ENCODE peak calls at places on chromosome 22, in ten cellular contexts. One of them, this sample, is unnamed.

GRCh38 chr22:39937881-39938280 is 22.3 kb upstream of the TMA7B start:
- DNase-seq in H1: no peak
- DNase-seq in choroid plexus epithelial cell: no peak
- DNase-seq in right atrium auricular region: no peak
- DNase-seq in activated CD4-positive, alpha-beta T cell treated with anti-CD3 and anti-CD28 coated beads, Interleukin-2, amount 50 U/mL, for 1 hour: no peak
- DNase-seq in germinal center: no peak
- DNase-seq in fibroblast of lung: no peak
- DNase-seq in LoVo: no peak
- DNase-seq in NCI-H187: no peak
- DNase-seq in T-helper 1 cell: no peak
- DNase-seq in this sample: no peak

GRCh38 chr22:42688241-42688913 is 32.3 kb downstream of the A4GALT start:
- DNase-seq in H1: no peak
- DNase-seq in choroid plexus epithelial cell: peak; percentile 96
- DNase-seq in right atrium auricular region: peak; percentile 97
- DNase-seq in activated CD4-positive, alpha-beta T cell treated with anti-CD3 and anti-CD28 coated beads, Interleukin-2, amount 50 U/mL, for 1 hour: no peak
- DNase-seq in germinal center: no peak
- DNase-seq in fibroblast of lung: peak; percentile 98
- DNase-seq in LoVo: no peak
- DNase-seq in NCI-H187: peak; percentile 42
- DNase-seq in T-helper 1 cell: no peak
- DNase-seq in this sample: peak; percentile 97

GRCh38 chr22:35131423-35132050 is 65.6 kb downstream of the ISX start:
- DNase-seq in H1: no peak
- DNase-seq in choroid plexus epithelial cell: no peak
- DNase-seq in right atrium auricular region: no peak
- DNase-seq in activated CD4-positive, alpha-beta T cell treated with anti-CD3 and anti-CD28 coated beads, Interleukin-2, amount 50 U/mL, for 1 hour: no peak
- DNase-seq in germinal center: no peak
- DNase-seq in fibroblast of lung: no peak
- DNase-seq in LoVo: no peak
- DNase-seq in NCI-H187: no peak
- DNase-seq in T-helper 1 cell: no peak
- DNase-seq in this sample: no peak

GRCh38 chr22:50678218-50678650 is 5.6 kb downstream of the SHANK3 start:
- DNase-seq in H1: no peak
- DNase-seq in choroid plexus epithelial cell: no peak
- DNase-seq in right atrium auricular region: peak; percentile 34
- DNase-seq in activated CD4-positive, alpha-beta T cell treated with anti-CD3 and anti-CD28 coated beads, Interleukin-2, amount 50 U/mL, for 1 hour: no peak
- DNase-seq in germinal center: no peak
- DNase-seq in fibroblast of lung: no peak
- DNase-seq in LoVo: no peak
- DNase-seq in NCI-H187: no peak
- DNase-seq in T-helper 1 cell: no peak
- DNase-seq in this sample: no peak

GRCh38 chr22:21762712-21763581 is 27.4 kb upstream of the YPEL1 start:
- DNase-seq in H1: no peak
- DNase-seq in choroid plexus epithelial cell: peak; percentile 33
- DNase-seq in right atrium auricular region: no peak
- DNase-seq in activated CD4-positive, alpha-beta T cell treated with anti-CD3 and anti-CD28 coated beads, Interleukin-2, amount 50 U/mL, for 1 hour: peak; percentile 11
- DNase-seq in germinal center: no peak
- DNase-seq in fibroblast of lung: no peak
- DNase-seq in LoVo: no peak
- DNase-seq in NCI-H187: no peak
- DNase-seq in T-helper 1 cell: no peak
- DNase-seq in this sample: no peak

GRCh38 chr22:50313600-50313999 is 6.2 kb upstream of the PLXNB2 start:
- DNase-seq in H1: no peak
- DNase-seq in choroid plexus epithelial cell: no peak
- DNase-seq in right atrium auricular region: no peak
- DNase-seq in activated CD4-positive, alpha-beta T cell treated with anti-CD3 and anti-CD28 coated beads, Interleukin-2, amount 50 U/mL, for 1 hour: no peak
- DNase-seq in germinal center: no peak
- DNase-seq in fibroblast of lung: no peak
- DNase-seq in LoVo: no peak
- DNase-seq in NCI-H187: no peak
- DNase-seq in T-helper 1 cell: no peak
- DNase-seq in this sample: no peak

GRCh38 chr22:17266261-17266971 is 47.2 kb upstream of the ADA2 start:
- DNase-seq in H1: no peak
- DNase-seq in choroid plexus epithelial cell: peak; percentile 33
- DNase-seq in right atrium auricular region: no peak
- DNase-seq in activated CD4-positive, alpha-beta T cell treated with anti-CD3 and anti-CD28 coated beads, Interleukin-2, amount 50 U/mL, for 1 hour: no peak
- DNase-seq in germinal center: no peak
- DNase-seq in fibroblast of lung: no peak
- DNase-seq in LoVo: peak; percentile 82
- DNase-seq in NCI-H187: peak; percentile 55
- DNase-seq in T-helper 1 cell: no peak
- DNase-seq in this sample: peak; percentile 42

GRCh38 chr22:29217827-29218757 is 12.4 kb downstream of the EMID1 start:
- DNase-seq in H1: no peak
- DNase-seq in choroid plexus epithelial cell: no peak
- DNase-seq in right atrium auricular region: no peak
- DNase-seq in activated CD4-positive, alpha-beta T cell treated with anti-CD3 and anti-CD28 coated beads, Interleukin-2, amount 50 U/mL, for 1 hour: no peak
- DNase-seq in germinal center: no peak
- DNase-seq in fibroblast of lung: no peak
- DNase-seq in LoVo: no peak
- DNase-seq in NCI-H187: no peak
- DNase-seq in T-helper 1 cell: no peak
- DNase-seq in this sample: no peak

GRCh38 chr22:31081963-31082605 is 966 bp downstream of the SMTN start:
- DNase-seq in H1: no peak
- DNase-seq in choroid plexus epithelial cell: no peak
- DNase-seq in right atrium auricular region: no peak
- DNase-seq in activated CD4-positive, alpha-beta T cell treated with anti-CD3 and anti-CD28 coated beads, Interleukin-2, amount 50 U/mL, for 1 hour: no peak
- DNase-seq in germinal center: no peak
- DNase-seq in fibroblast of lung: no peak
- DNase-seq in LoVo: no peak
- DNase-seq in NCI-H187: no peak
- DNase-seq in T-helper 1 cell: no peak
- DNase-seq in this sample: no peak